ENCODE peak calls at places on chromosome 19, in seven cellular contexts. B, R, N, J, M, G and X are unnamed samples.
A peak's percentile ranks its signal among the peaks of the same experiment; 100 is the strongest.

GRCh38 chr19:18157465-18158063 is 4.6 kb downstream of the PIK3R2 start:
- DNase-seq in G (no peak), R (no peak), N (no peak), M (peak; percentile 92), B (no peak), J (no peak), X (no peak)

GRCh38 chr19:13152854-13153626 is 2.8 kb downstream of the IER2 start:
- DNase-seq in G (peak; percentile 92), M (peak; percentile 92), J (peak; percentile 97), R (peak; percentile 79), N (peak; percentile 97), B (peak; percentile 97), X (peak; percentile 73)

GRCh38 chr19:3132971-3133792 is 2.7 kb upstream of the GNA15 start:
- DNase-seq in N (no peak), R (peak; percentile 12), B (peak; percentile 52), M (peak; percentile 57), G (peak; percentile 82), J (peak; percentile 24), X (no peak)

GRCh38 chr19:39865186-39865585 is 19.0 kb upstream of the FBL start:
- DNase-seq in J (no peak), R (no peak), N (no peak), M (no peak), B (no peak), G (no peak), X (no peak)

GRCh38 chr19:28898279-28898678 is 314.7 kb downstream of the UQCRFS1 start:
- DNase-seq in R (no peak), M (no peak), B (no peak), G (no peak), N (no peak), J (no peak), X (no peak)

GRCh38 chr19:47511681-47512080 is 3.2 kb downstream of the NAPA start:
- DNase-seq in J (peak; percentile 56), M (no peak), R (peak; percentile 18), N (no peak), B (no peak), G (no peak), X (no peak)

GRCh38 chr19:36331353-36332228 is 47.4 kb downstream of the ZFP14 start:
- DNase-seq in G (peak; percentile 48), N (peak; percentile 93), J (peak; percentile 92), R (peak; percentile 96), B (peak; percentile 18), M (peak; percentile 87), X (no peak)

GRCh38 chr19:28482221-28482620 is 730.7 kb downstream of the UQCRFS1 start:
- DNase-seq in B (no peak), J (no peak), M (no peak), N (no peak), G (no peak), R (peak; percentile 40), X (no peak)

GRCh38 chr19:39135701-39136100 is 10.1 kb downstream of the PAK4 start:
- DNase-seq in M (no peak), B (no peak), R (no peak), G (no peak), J (no peak), N (no peak), X (no peak)

GRCh38 chr19:58045411-58046050 is 11.7 kb downstream of the ZSCAN1 start:
- DNase-seq in N (no peak), R (no peak), M (no peak), B (no peak), G (no peak), J (no peak), X (no peak)

GRCh38 chr19:8373867-8374813 is 10.2 kb downstream of the ANGPTL4 start:
- DNase-seq in M (no peak), R (no peak), G (no peak), N (no peak), B (no peak), J (no peak), X (no peak)

GRCh38 chr19:12778020-12778904 is 2.9 kb upstream of the HOOK2 start:
- DNase-seq in R (peak; percentile 9), B (no peak), J (peak; percentile 90), M (peak; percentile 73), G (no peak), N (peak; percentile 86), X (peak; percentile 47)

GRCh38 chr19:7515471-7516226 is at the start of gene ZNF358:
- DNase-seq in B (no peak), G (no peak), J (peak; percentile 63), R (peak; percentile 11), N (peak; percentile 70), M (peak; percentile 38), X (no peak)

GRCh38 chr19:35136977-35137702 is 1.5 kb upstream of the FXYD1 start:
- DNase-seq in M (no peak), B (no peak), N (no peak), R (no peak), J (no peak), G (no peak), X (no peak)

GRCh38 chr19:18416778-18417249 is 2.4 kb upstream of the SSBP4 start:
- DNase-seq in B (peak; percentile 40), G (no peak), M (peak; percentile 77), R (peak; percentile 85), N (peak; percentile 96), J (peak; percentile 95), X (peak; percentile 79)

GRCh38 chr19:4196009-4196408 is 13.5 kb downstream of the ANKRD24 start:
- DNase-seq in G (no peak), J (no peak), B (no peak), R (no peak), M (no peak), N (no peak), X (no peak)

GRCh38 chr19:916645-917322 is 349 bp upstream of the KISS1R start:
- DNase-seq in N (no peak), B (no peak), M (no peak), R (no peak), G (no peak), J (no peak), X (no peak)

GRCh38 chr19:34963531-34964406 is at the start of gene ZNF792:
- DNase-seq in B (no peak), N (peak; percentile 64), G (peak; percentile 10), M (peak; percentile 22), R (peak; percentile 37), J (peak; percentile 62), X (no peak)

GRCh38 chr19:40530091-40530901 is 46.4 kb upstream of the SHKBP1 start:
- DNase-seq in B (no peak), J (no peak), N (no peak), M (peak; percentile 7), R (no peak), G (no peak), X (no peak)